ENCODE peak calls at places on chromosomes 5 and 9, in eight cellular contexts. H is sigmoid colon, R is ovary, W is body of pancreas, X is heart left ventricle, S is suprapubic skin, U is tibial nerve, G is uterus. K is an unnamed sample.

GRCh38 chr9:71762900-71763653 is 5.2 kb downstream of the CEMIP2 start:
- DNase-seq in X (no peak), U (no peak), S (no peak), G (no peak), W (no peak), H (no peak), R (no peak), K (no peak)

GRCh38 chr9:38047301-38048251 is 21.5 kb downstream of the SHB start:
- DNase-seq in U (no peak), G (no peak), H (peak; percentile 80), W (peak; percentile 92), X (peak; percentile 75), S (no peak), R (no peak), K (no peak)

GRCh38 chr5:95715799-95716461 is 15.2 kb upstream of the RHOBTB3 start:
- DNase-seq in G (no peak), W (no peak), R (no peak), X (no peak), H (no peak), U (no peak), S (no peak), K (no peak)

GRCh38 chr5:178525906-178526732 is 64.1 kb downstream of the COL23A1 start:
- DNase-seq in W (no peak), X (no peak), H (peak; percentile 43), S (peak; percentile 34), U (no peak), G (no peak), R (no peak), K (no peak)

GRCh38 chr5:1003296-1003937 is 5.2 kb upstream of the NKD2 start:
- DNase-seq in X (no peak), R (peak; percentile 24), H (peak; percentile 63), S (peak; percentile 76), W (peak; percentile 34), U (peak; percentile 12), G (peak; percentile 19), K (peak; percentile 14)

GRCh38 chr5:171549259-171549658 is 129.8 kb downstream of the FGF18 start:
- DNase-seq in R (no peak), U (no peak), W (no peak), X (no peak), S (no peak), G (no peak), H (no peak), K (no peak)

GRCh38 chr5:141747646-141748229 is 65.7 kb upstream of the ARAP3 start:
- DNase-seq in G (no peak), R (no peak), H (no peak), W (no peak), S (no peak), X (no peak), U (no peak), K (no peak)

GRCh38 chr5:91189480-91190332 is 193.4 kb downstream of the ARRDC3 start:
- DNase-seq in X (peak; percentile 41), W (peak; percentile 14), U (no peak), G (peak; percentile 57), H (peak; percentile 80), R (peak; percentile 50), S (peak; percentile 76), K (no peak)

GRCh38 chr5:169762338-169763095 is 125.4 kb downstream of the DOCK2 start:
- DNase-seq in X (no peak), R (no peak), G (no peak), U (no peak), S (no peak), W (no peak), H (no peak), K (no peak)

GRCh38 chr5:125298711-125299379 is 552.4 kb upstream of the ZNF608 start:
- DNase-seq in H (no peak), R (no peak), X (no peak), W (no peak), U (no peak), G (no peak), S (no peak), K (no peak)

GRCh38 chr5:134116789-134117761 is 2.6 kb downstream of the TCF7 start:
- DNase-seq in S (no peak), X (no peak), H (no peak), U (no peak), G (no peak), W (no peak), R (no peak), K (no peak)

GRCh38 chr5:75017971-75018370 is 34.4 kb downstream of the GCNT4 start:
- DNase-seq in R (no peak), S (no peak), W (no peak), G (no peak), X (no peak), H (no peak), U (no peak), K (no peak)

GRCh38 chr5:36614657-36615308 is 8.4 kb downstream of the SLC1A3 start:
- DNase-seq in H (no peak), S (no peak), G (no peak), X (no peak), U (no peak), R (no peak), W (no peak), K (no peak)

GRCh38 chr5:150255659-150256415 is 33.7 kb downstream of the CAMK2A start:
- DNase-seq in H (no peak), R (no peak), W (no peak), X (no peak), S (no peak), U (no peak), G (no peak), K (no peak)

GRCh38 chr5:157352756-157353340 is 86.9 kb downstream of the CYFIP2 start:
- DNase-seq in U (no peak), G (no peak), H (no peak), W (no peak), X (no peak), S (no peak), R (no peak), K (no peak)

GRCh38 chr5:137186759-137187461 is 312.2 kb downstream of the SPOCK1 start:
- DNase-seq in W (no peak), X (no peak), U (peak; percentile 20), G (peak; percentile 52), R (no peak), S (peak; percentile 69), H (peak; percentile 70), K (peak; percentile 47)

GRCh38 chr9:109408759-109409462 is 88.1 kb upstream of the EPB41L4B start:
- DNase-seq in G (no peak), U (no peak), R (no peak), X (no peak), W (no peak), S (no peak), H (no peak), K (no peak)

GRCh38 chr9:128494743-128495124 is 9.8 kb upstream of the GLE1 start:
- DNase-seq in H (no peak), R (no peak), W (no peak), S (no peak), X (no peak), U (no peak), G (no peak), K (no peak)

GRCh38 chr9:24817756-24818155 is 272.1 kb upstream of the IZUMO3 start:
- DNase-seq in H (no peak), S (no peak), R (no peak), W (no peak), G (no peak), U (no peak), X (no peak), K (no peak)

GRCh38 chr5:180600554-180601041 is 9.3 kb upstream of the SCGB3A1 start:
- DNase-seq in W (no peak), X (peak; percentile 13), H (peak; percentile 48), R (peak; percentile 5), G (no peak), U (no peak), S (peak; percentile 40), K (no peak)

GRCh38 chr5:88883059-88883565 is at the start of gene MEF2C:
- DNase-seq in H (peak; percentile 88), X (peak; percentile 86), U (peak; percentile 48), G (peak; percentile 80), R (peak; percentile 89), S (peak; percentile 75), W (peak; percentile 24), K (peak; percentile 82)

GRCh38 chr5:136275601-136276000 is 82.6 kb upstream of the SMIM32 start:
- DNase-seq in W (no peak), R (no peak), G (no peak), U (no peak), S (no peak), H (no peak), X (no peak), K (no peak)

GRCh38 chr5:168714046-168714445 is 134.9 kb upstream of the PANK3 start:
- DNase-seq in S (no peak), G (no peak), R (no peak), U (no peak), X (no peak), H (no peak), W (no peak), K (no peak)

DNA sequence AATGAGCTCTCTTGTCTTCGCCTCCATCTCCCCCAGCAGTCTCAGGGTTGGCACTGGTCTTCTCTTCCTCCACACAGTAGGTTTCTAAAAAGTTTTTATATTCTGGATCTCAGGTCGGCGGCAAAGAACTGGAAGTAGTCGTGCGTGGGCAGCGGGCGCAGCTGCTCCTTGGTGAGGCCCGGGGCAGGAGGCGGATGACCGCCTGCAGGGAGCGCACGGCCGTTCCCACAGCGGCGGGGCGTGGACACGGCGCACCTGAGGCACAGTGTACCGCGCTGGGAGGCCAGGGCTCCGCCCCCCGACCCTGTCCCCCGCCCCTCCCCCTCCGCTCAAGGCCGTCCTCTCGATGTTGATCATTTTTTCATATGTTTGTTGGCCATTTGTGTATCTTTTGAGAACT is 92.4 kb downstream of the STX17 start:
- DNase-seq in G (no peak), S (no peak), H (no peak), W (no peak), X (no peak), U (no peak), R (no peak), K (no peak)
- TF ChIP-seq POLR2A in G (no peak), S (no peak), H (no peak), W (no peak), X (no peak), U (no peak), R (no peak), K (no peak)

GRCh38 chr9:136204838-136205706 is at the start of gene LHX3:
- DNase-seq in X (peak; percentile 31), G (no peak), S (no peak), U (no peak), W (no peak), R (peak; percentile 40), H (no peak), K (no peak)
- H3K27me3 ChIP-seq in X (peaks cover 54% of the 10 kb centered on the region), G (peaks cover 31% of the 10 kb centered on the region), S (peaks cover 60% of the 10 kb centered on the region), U (no peaks in the 10 kb centered on the region), W (peaks cover 28% of the 10 kb centered on the region), R (peaks cover 10% of the 10 kb centered on the region), H (peaks cover 57% of the 10 kb centered on the region), K (peaks cover 41% of the 10 kb centered on the region)

GRCh38 chr9:114367823-114368609 is 19.8 kb downstream of the AKNA start:
- DNase-seq in H (no peak), R (no peak), U (no peak), S (peak; percentile 50), W (no peak), G (no peak), X (no peak), K (no peak)
- TF ChIP-seq CTCF in H (no peak), R (no peak), U (no peak), S (no peak), W (no peak), G (no peak), X (no peak), K (no peak)

DNA sequence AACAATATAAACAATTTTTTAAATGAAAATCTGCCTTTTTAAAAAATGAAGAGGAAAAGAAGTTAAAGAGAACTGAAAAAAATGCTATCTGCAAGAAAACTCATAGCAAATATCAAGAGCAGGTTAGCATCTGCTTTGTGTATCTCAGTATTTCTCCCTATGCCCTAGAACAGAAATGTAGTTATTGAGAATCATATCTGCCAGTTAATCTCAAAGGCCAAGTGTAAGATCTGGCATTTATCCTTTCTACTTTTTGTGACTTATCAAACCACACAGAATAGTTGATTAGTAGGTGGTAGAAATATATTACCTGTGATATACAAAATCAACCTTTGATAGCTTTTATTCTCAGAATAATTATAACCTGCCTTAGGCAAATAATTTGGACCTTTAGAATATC is 1699.8 kb downstream of the EFNA5 start:
- DNase-seq in S (no peak), X (no peak), U (no peak), R (no peak), G (no peak), W (no peak), H (no peak), K (no peak)
- TF ChIP-seq POLR2A in S (no peak), X (no peak), U (no peak), R (no peak), G (no peak), W (no peak), H (no peak), K (no peak)

K was measured in gastrocnemius medialis.